ENCODE peak calls at places on chromosomes 4 and X, in five cellular contexts. D, T, N, L and K are unnamed samples.

GRCh38 chr4:113371061-113371460 is 321.6 kb downstream of the ANK2 start:
- DNase-seq in D (no peak), T (no peak), N (no peak), L (no peak), K (no peak)

GRCh38 chr4:14994242-14994641 is 8.0 kb upstream of the CPEB2 start:
- DNase-seq in D (peak), T (no peak), N (no peak), L (no peak), K (peak)

GRCh38 chrX:129959493-129959832 is 23.0 kb upstream of the BCORL1 start:
- DNase-seq in D (peak), T (no peak), N (no peak), L (no peak), K (no peak)

GRCh38 chr4:125703443-125703842 is 388.7 kb downstream of the FAT4 start:
- DNase-seq in D (peak), T (no peak), N (no peak), L (no peak), K (peak)

GRCh38 chrX:130772313-130773140 is 130.5 kb downstream of the ENOX2 start:
- DNase-seq in D (peak), T (no peak), N (no peak), L (no peak), K (peak)

GRCh38 chr4:38416450-38417014 is 247.5 kb upstream of the KLF3 start:
- DNase-seq in D (no peak), T (no peak), N (no peak), L (no peak), K (no peak)

GRCh38 chr4:3796960-3797359 is 30.8 kb downstream of the ADRA2C start:
- DNase-seq in D (no peak), T (no peak), N (no peak), L (no peak), K (no peak)

GRCh38 chrX:109533005-109533404 is 3.6 kb upstream of the NXT2 start:
- DNase-seq in D (no peak), T (no peak), N (no peak), L (no peak), K (no peak)

GRCh38 chr4:95415346-95415771 is 133.4 kb downstream of the UNC5C start:
- DNase-seq in D (no peak), T (no peak), N (no peak), L (no peak), K (peak)